ENCODE peak calls at places on chromosomes 6 and 20, in nine cellular contexts. I, W, J, A, P, N, R, L and Y are unnamed samples.

GRCh38 chr6:135274561-135275293 is 93.6 kb downstream of the MYB start:
- DNase-seq in I (no peak), W (no peak), J (no peak), A (no peak), P (no peak), N (no peak), R (no peak), L (peak; percentile 20), Y (no peak)

GRCh38 chr20:8874437-8874836 is 194.4 kb upstream of the PLCB4 start:
- DNase-seq in I (no peak), W (no peak), J (no peak), A (no peak), P (no peak), N (no peak), R (no peak), L (no peak), Y (no peak)

GRCh38 chr20:1945134-1945618 is 48.7 kb downstream of the PDYN start:
- DNase-seq in I (no peak), W (no peak), J (peak; percentile 72), A (no peak), P (peak; percentile 87), N (peak; percentile 35), R (no peak), L (no peak), Y (peak; percentile 80)

GRCh38 chr20:38201356-38201755 is 36.3 kb upstream of the TGM2 start:
- DNase-seq in I (peak; percentile 61), W (no peak), J (no peak), A (no peak), P (peak; percentile 50), N (no peak), R (no peak), L (no peak), Y (no peak)

GRCh38 chr6:25991785-25992412 is 29.3 kb downstream of the TRIM38 start:
- DNase-seq in I (peak; percentile 46), W (peak; percentile 29), J (peak; percentile 65), A (no peak), P (peak; percentile 73), N (peak; percentile 70), R (peak; percentile 62), L (peak; percentile 67), Y (peak; percentile 43)

GRCh38 chr6:164887660-164888059 is 421.7 kb downstream of the C6orf118 start:
- DNase-seq in I (no peak), W (no peak), J (no peak), A (no peak), P (no peak), N (no peak), R (no peak), L (no peak), Y (no peak)

GRCh38 chr6:16089232-16089843 is 39.5 kb upstream of the MYLIP start:
- DNase-seq in I (peak; percentile 7), W (no peak), J (no peak), A (no peak), P (no peak), N (no peak), R (no peak), L (no peak), Y (no peak)

GRCh38 chr6:138678168-138678567 is 95.4 kb upstream of the CCDC28A start:
- DNase-seq in I (no peak), W (no peak), J (no peak), A (no peak), P (no peak), N (no peak), R (no peak), L (no peak), Y (no peak)

GRCh38 chr6:155690820-155691219 is 235.2 kb upstream of the NOX3 start:
- DNase-seq in I (no peak), W (no peak), J (no peak), A (no peak), P (peak; percentile 31), N (no peak), R (no peak), L (no peak), Y (no peak)

GRCh38 chr6:155695495-155695894 is 239.9 kb upstream of the NOX3 start:
- DNase-seq in I (no peak), W (no peak), J (no peak), A (no peak), P (no peak), N (no peak), R (no peak), L (no peak), Y (no peak)

GRCh38 chr6:155694429-155694795 is 238.8 kb upstream of the NOX3 start:
- DNase-seq in I (no peak), W (no peak), J (no peak), A (no peak), P (no peak), N (no peak), R (no peak), L (no peak), Y (no peak)

GRCh38 chr6:155693573-155694428 is 238.2 kb upstream of the NOX3 start:
- DNase-seq in I (no peak), W (no peak), J (peak; percentile 66), A (no peak), P (no peak), N (peak; percentile 63), R (no peak), L (no peak), Y (no peak)
- H3K27ac ChIP-seq in I (no peak overlapping the region), W (no peak overlapping the region), J (peak overlapping the region; percentile 49), A (no peak overlapping the region), P (no peak overlapping the region), N (peak overlapping the region; percentile 58), R (no peak overlapping the region), L (no peak overlapping the region), Y (no peak overlapping the region)

GRCh38 chr20:46311719-46312074 is 3.4 kb upstream of the CDH22 start:
- DNase-seq in I (no peak), W (no peak), J (no peak), A (no peak), P (no peak), N (no peak), R (no peak), L (no peak), Y (no peak)
- H3K4me3 ChIP-seq in I (no peak overlapping the region), W (no peak overlapping the region), J (no peak overlapping the region), A (no peak overlapping the region), P (no peak overlapping the region), N (no peak overlapping the region), R (no peak overlapping the region), L (peak overlapping the region; percentile 80), Y (no peak overlapping the region)

GRCh38 chr6:166555066-166555465 is 31.4 kb downstream of the RAMACL start:
- DNase-seq in I (no peak), W (no peak), J (no peak), A (no peak), P (no peak), N (no peak), R (no peak), L (no peak), Y (no peak)

GRCh38 chr6:166556871-166557322 is 29.6 kb downstream of the RAMACL start:
- DNase-seq in I (peak; percentile 52), W (no peak), J (peak; percentile 98), A (no peak), P (peak; percentile 91), N (peak; percentile 95), R (no peak), L (no peak), Y (peak; percentile 64)

GRCh38 chr6:166554316-166554715 is 32.2 kb downstream of the RAMACL start:
- DNase-seq in I (no peak), W (no peak), J (no peak), A (no peak), P (no peak), N (no peak), R (no peak), L (no peak), Y (no peak)

GRCh38 chr6:166558156-166559025 is 28.1 kb downstream of the RAMACL start:
- DNase-seq in I (no peak), W (no peak), J (no peak), A (no peak), P (no peak), N (no peak), R (no peak), L (no peak), Y (no peak)

DNA sequence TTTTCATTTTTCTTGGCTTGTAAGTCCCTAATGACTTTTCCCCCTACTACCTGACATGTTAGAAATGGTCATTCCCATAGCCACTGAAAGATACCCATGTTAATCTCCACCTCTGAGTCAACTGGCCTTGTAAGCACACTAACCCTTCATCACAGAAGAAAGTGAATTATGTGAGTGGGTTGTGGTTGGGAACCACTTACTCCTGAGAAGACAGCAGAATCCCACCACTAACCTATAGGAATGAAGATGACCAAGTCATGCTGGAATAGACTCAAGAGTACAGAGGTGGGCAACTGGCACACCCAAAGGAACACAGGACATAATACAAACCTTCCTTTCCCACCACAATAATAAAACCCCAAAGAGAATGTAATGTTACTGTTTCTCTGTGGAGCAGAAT is 30.1 kb downstream of the RAMACL start:
- DNase-seq in I (no peak), W (no peak), J (no peak), A (no peak), P (no peak), N (no peak), R (no peak), L (no peak), Y (no peak)
- H3K27ac ChIP-seq in I (no peak overlapping the region), W (no peak overlapping the region), J (peak overlapping the region; percentile 72), A (no peak overlapping the region), P (peak overlapping the region; percentile 61), N (peak overlapping the region; percentile 83), R (no peak overlapping the region), L (no peak overlapping the region), Y (peak overlapping the region; percentile 88)

GRCh38 chr20:49813305-49813974 is 812 bp downstream of the SLC9A8 start:
- DNase-seq in I (no peak), W (no peak), J (no peak), A (no peak), P (no peak), N (no peak), R (no peak), L (no peak), Y (no peak)

GRCh38 chr20:49810491-49811190 is 2.0 kb upstream of the SLC9A8 start:
- DNase-seq in I (no peak), W (no peak), J (no peak), A (no peak), P (no peak), N (no peak), R (no peak), L (no peak), Y (no peak)

GRCh38 chr20:49811825-49812462 is 684 bp upstream of the SLC9A8 start:
- DNase-seq in I (no peak), W (no peak), J (no peak), A (no peak), P (no peak), N (no peak), R (no peak), L (peak; percentile 51), Y (no peak)

GRCh38 chr20:49812463-49813304 is at the start of gene SLC9A8:
- DNase-seq in I (peak; percentile 90), W (peak; percentile 75), J (peak; percentile 84), A (peak; percentile 79), P (peak; percentile 92), N (peak; percentile 83), R (peak; percentile 79), L (peak; percentile 87), Y (peak; percentile 59)

DNA sequence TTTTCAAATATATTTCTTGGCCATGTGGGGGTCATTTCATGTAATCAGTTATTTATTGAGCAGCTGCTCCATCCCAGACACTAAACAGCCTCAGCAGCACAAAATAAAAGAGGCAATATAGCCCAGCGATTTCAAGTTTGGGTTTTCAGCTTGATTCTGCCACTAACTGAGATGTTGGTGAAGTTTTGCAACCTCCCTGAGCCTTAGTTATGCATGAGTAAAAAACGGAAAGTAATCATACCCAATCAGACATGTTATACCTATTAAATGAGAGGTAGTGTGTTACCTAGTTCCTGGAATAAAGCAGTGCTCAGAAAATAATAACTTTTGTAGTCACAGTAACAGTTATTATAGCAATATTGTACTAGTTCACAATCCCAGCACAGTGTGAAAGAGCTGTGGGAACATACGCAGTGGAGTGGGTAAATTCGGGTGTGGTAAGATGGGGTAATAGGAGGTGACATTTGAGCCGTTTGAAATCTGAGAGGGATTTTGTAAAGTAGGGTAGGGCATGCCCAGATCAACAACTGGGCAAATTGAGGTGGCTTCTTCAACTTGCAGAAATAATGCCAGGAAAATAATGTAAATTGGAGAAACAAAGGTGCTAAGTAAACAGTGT is 1.5 kb downstream of the SLC9A8 start:
- DNase-seq in I (no peak), W (no peak), J (no peak), A (no peak), P (no peak), N (no peak), R (no peak), L (no peak), Y (no peak)
- H3K4me3 ChIP-seq in I (peak overlapping the region; percentile 86), W (no peak overlapping the region), J (no peak overlapping the region), A (no peak overlapping the region), P (peak overlapping the region; percentile 60), N (no peak overlapping the region), R (no peak overlapping the region), L (no peak overlapping the region), Y (no peak overlapping the region)